ENCODE peak calls at places on chromosome 17, in five cellular contexts. One of them, this sample, is unnamed.

GRCh38 chr17:73203135-73203787 is 10.4 kb downstream of the COG1 start:
- DNase-seq in posterior cingulate gyrus: no peak
- DNase-seq in Right ventricle myocardium superior: no peak
- DNase-seq in HS-5: no peak
- DNase-seq in AG10803: no peak
- DNase-seq in this sample: no peak

GRCh38 chr17:74778960-74779359 is 2.8 kb upstream of the NAT9 start:
- DNase-seq in posterior cingulate gyrus: no peak
- DNase-seq in Right ventricle myocardium superior: no peak
- DNase-seq in HS-5: no peak
- DNase-seq in AG10803: no peak
- DNase-seq in this sample: no peak

GRCh38 chr17:5468075-5468473 is 708 bp downstream of the DHX33 start:
- DNase-seq in posterior cingulate gyrus: no peak
- DNase-seq in Right ventricle myocardium superior: no peak
- DNase-seq in HS-5: peak
- DNase-seq in AG10803: no peak
- DNase-seq in this sample: no peak

GRCh38 chr17:1275962-1276736 is 3.3 kb upstream of the TRARG1 start:
- DNase-seq in posterior cingulate gyrus: no peak
- DNase-seq in Right ventricle myocardium superior: peak
- DNase-seq in HS-5: no peak
- DNase-seq in AG10803: peak
- DNase-seq in this sample: no peak

GRCh38 chr17:63381101-63381729 is 64.9 kb downstream of the CYB561 start:
- DNase-seq in posterior cingulate gyrus: no peak
- DNase-seq in Right ventricle myocardium superior: no peak
- DNase-seq in HS-5: no peak
- DNase-seq in AG10803: peak
- DNase-seq in this sample: no peak

GRCh38 chr17:13420294-13421277 is 181.1 kb downstream of the HS3ST3A1 start:
- DNase-seq in posterior cingulate gyrus: no peak
- DNase-seq in Right ventricle myocardium superior: no peak
- DNase-seq in HS-5: peak
- DNase-seq in AG10803: peak
- DNase-seq in this sample: no peak

GRCh38 chr17:10327640-10328039 is 45.2 kb downstream of the MYH13 start:
- DNase-seq in posterior cingulate gyrus: peak
- DNase-seq in Right ventricle myocardium superior: peak
- DNase-seq in HS-5: peak
- DNase-seq in AG10803: peak
- DNase-seq in this sample: no peak

GRCh38 chr17:37818689-37819088 is 73.8 kb upstream of the HNF1B start:
- DNase-seq in posterior cingulate gyrus: no peak
- DNase-seq in Right ventricle myocardium superior: no peak
- DNase-seq in HS-5: no peak
- DNase-seq in AG10803: no peak
- DNase-seq in this sample: peak

GRCh38 chr17:82300707-82301270 is 16.6 kb downstream of the CD7 start:
- DNase-seq in posterior cingulate gyrus: no peak
- DNase-seq in Right ventricle myocardium superior: peak
- DNase-seq in HS-5: no peak
- DNase-seq in AG10803: peak
- DNase-seq in this sample: no peak

GRCh38 chr17:81039854-81040758 is 5.2 kb downstream of the BAIAP2 start:
- DNase-seq in posterior cingulate gyrus: peak
- DNase-seq in Right ventricle myocardium superior: no peak
- DNase-seq in HS-5: no peak
- DNase-seq in AG10803: peak
- DNase-seq in this sample: no peak

GRCh38 chr17:77214743-77215142 is 74.0 kb downstream of the SEC14L1 start:
- DNase-seq in posterior cingulate gyrus: no peak
- DNase-seq in Right ventricle myocardium superior: peak
- DNase-seq in HS-5: no peak
- DNase-seq in AG10803: peak
- DNase-seq in this sample: peak

GRCh38 chr17:28675980-28676379 is 14.0 kb downstream of the SUPT6H start:
- DNase-seq in posterior cingulate gyrus: no peak
- DNase-seq in Right ventricle myocardium superior: no peak
- DNase-seq in HS-5: no peak
- DNase-seq in AG10803: no peak
- DNase-seq in this sample: peak

GRCh38 chr17:20797292-20797691 is 217.8 kb downstream of the CDRT15L2 start:
- DNase-seq in posterior cingulate gyrus: no peak
- DNase-seq in Right ventricle myocardium superior: no peak
- DNase-seq in HS-5: no peak
- DNase-seq in AG10803: no peak
- DNase-seq in this sample: no peak

GRCh38 chr17:9444687-9445086 is 130.9 kb downstream of the STX8 start:
- DNase-seq in posterior cingulate gyrus: no peak
- DNase-seq in Right ventricle myocardium superior: no peak
- DNase-seq in HS-5: no peak
- DNase-seq in AG10803: peak
- DNase-seq in this sample: no peak

GRCh38 chr17:36705651-36706436 is 104.5 kb downstream of the MRM1 start:
- DNase-seq in posterior cingulate gyrus: no peak
- DNase-seq in Right ventricle myocardium superior: no peak
- DNase-seq in HS-5: no peak
- DNase-seq in AG10803: peak
- DNase-seq in this sample: peak

GRCh38 chr17:64020068-64020766 is at the start of gene ICAM2:
- DNase-seq in posterior cingulate gyrus: no peak
- DNase-seq in Right ventricle myocardium superior: peak
- DNase-seq in HS-5: no peak
- DNase-seq in AG10803: no peak
- DNase-seq in this sample: no peak

GRCh38 chr17:72726936-72727335 is 365.6 kb downstream of the SLC39A11 start:
- DNase-seq in posterior cingulate gyrus: no peak
- DNase-seq in Right ventricle myocardium superior: no peak
- DNase-seq in HS-5: no peak
- DNase-seq in AG10803: no peak
- DNase-seq in this sample: peak

GRCh38 chr17:63116967-63117366 is 150.9 kb downstream of the TANC2 start:
- DNase-seq in posterior cingulate gyrus: peak
- DNase-seq in Right ventricle myocardium superior: no peak
- DNase-seq in HS-5: no peak
- DNase-seq in AG10803: peak
- DNase-seq in this sample: no peak

GRCh38 chr17:77516902-77517301 is 376.1 kb downstream of the SEC14L1 start:
- DNase-seq in posterior cingulate gyrus: no peak
- DNase-seq in Right ventricle myocardium superior: no peak
- DNase-seq in HS-5: peak
- DNase-seq in AG10803: peak
- DNase-seq in this sample: no peak